ENCODE peak calls at places on chromosomes 12 and 14, in seven cellular contexts. M is lower leg skin, P is IMR-90, B is A549, L is testis, T is esophagus squamous epithelium, X is tibial nerve. E is an unnamed sample.

GRCh38 chr14:33777651-33778050 is 173.2 kb downstream of the EGLN3 start:
- DNase-seq in M (no peak), P (no peak), B (no peak), L (no peak), T (no peak), X (no peak), E (no peak)

GRCh38 chr12:109868182-109869051 is 11.9 kb downstream of the GLTP start:
- DNase-seq in M (no peak), P (no peak), B (no peak), L (no peak), T (no peak), X (no peak), E (no peak)

GRCh38 chr14:88327497-88327896 is 4.4 kb upstream of the KCNK10 start:
- DNase-seq in M (no peak), P (no peak), B (no peak), L (no peak), T (no peak), X (no peak), E (no peak)

GRCh38 chr14:94681300-94682060 is 69.3 kb downstream of the SERPINA3 start:
- DNase-seq in M (peak), P (peak), B (peak), L (peak), T (no peak), X (peak), E (no peak)

GRCh38 chr12:14723763-14724162 is 27.4 kb upstream of the GUCY2C start:
- DNase-seq in M (no peak), P (peak), B (peak), L (peak), T (no peak), X (no peak), E (peak)

GRCh38 chr12:67147447-67147846 is 121.7 kb upstream of the CAND1 start:
- DNase-seq in M (no peak), P (no peak), B (no peak), L (no peak), T (no peak), X (no peak), E (no peak)

GRCh38 chr12:105330938-105331804 is 680 bp downstream of the C12orf75 start:
- DNase-seq in M (peak), P (no peak), B (peak), L (peak), T (no peak), X (no peak), E (peak)

GRCh38 chr14:64217747-64218146 is 76.4 kb downstream of the ESR2 start:
- DNase-seq in M (no peak), P (no peak), B (no peak), L (no peak), T (no peak), X (no peak), E (no peak)

GRCh38 chr12:124928095-124928911 is 13.9 kb upstream of the UBC start:
- DNase-seq in M (peak), P (peak), B (peak), L (peak), T (no peak), X (peak), E (peak)

GRCh38 chr14:92555440-92556111 is 42.0 kb downstream of the RIN3 start:
- DNase-seq in M (no peak), P (no peak), B (no peak), L (no peak), T (no peak), X (no peak), E (no peak)

GRCh38 chr12:92585106-92585775 is 117.5 kb upstream of the PLEKHG7 start:
- DNase-seq in M (no peak), P (no peak), B (no peak), L (no peak), T (no peak), X (no peak), E (no peak)

GRCh38 chr14:35398095-35398584 is 6.4 kb downstream of the NFKBIA start:
- DNase-seq in M (no peak), P (no peak), B (no peak), L (peak), T (no peak), X (no peak), E (no peak)

GRCh38 chr14:29536886-29537511 is 390.6 kb downstream of the PRKD1 start:
- DNase-seq in M (no peak), P (peak), B (peak), L (no peak), T (no peak), X (no peak), E (no peak)

GRCh38 chr14:76919811-76920571 is 93.8 kb downstream of the LRRC74A start:
- DNase-seq in M (no peak), P (peak), B (peak), L (peak), T (no peak), X (no peak), E (peak)

GRCh38 chr14:103909531-103910261 is 18.6 kb upstream of the TDRD9 start:
- DNase-seq in M (no peak), P (no peak), B (no peak), L (no peak), T (no peak), X (no peak), E (no peak)
- H3K4me3 ChIP-seq in M (no peak), P (no peak), B (no peak), L (no peak), T (no peak), X (no peak), E (peak)

DNA sequence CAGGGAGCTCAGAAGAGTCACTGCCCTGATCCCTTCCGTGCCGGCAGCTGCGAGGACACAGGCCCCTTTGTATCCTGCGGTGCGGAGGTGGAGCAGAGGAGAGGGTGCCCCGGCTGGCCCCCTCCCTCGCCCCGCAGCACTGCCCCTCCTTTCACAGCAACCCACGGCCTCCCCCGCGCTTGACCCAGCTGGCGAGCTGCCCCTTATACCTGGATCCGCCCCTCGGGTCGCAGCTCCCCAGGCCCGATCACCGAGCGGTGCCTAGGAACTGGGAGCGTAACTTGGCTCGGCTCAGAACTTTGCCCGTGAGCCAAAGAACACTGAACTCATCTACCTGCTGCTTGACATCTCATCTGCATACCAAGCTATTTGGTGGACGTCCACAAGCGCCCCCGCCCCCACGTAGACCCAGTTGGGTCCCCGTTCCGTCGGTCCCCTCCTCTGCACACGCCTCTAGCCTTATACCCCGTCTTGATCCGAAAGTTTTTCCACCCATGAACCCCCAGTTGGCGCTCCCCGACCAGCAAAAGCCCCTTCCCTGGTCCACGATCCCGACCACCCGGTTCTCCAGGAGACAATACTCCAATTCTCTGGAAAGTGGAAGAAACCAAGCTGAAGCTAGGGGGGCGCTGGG is 697 bp upstream of the DNAJC14 start:
- DNase-seq in M (peak), P (no peak), B (peak), L (peak), T (no peak), X (no peak), E (peak)
- TF ChIP-seq POLR2A in M (no peak), P (peak), B (peak), L (no peak), T (no peak), X (no peak), E (no peak)

GRCh38 chr12:6375269-6376078 is at the start of gene SCNN1A:
- DNase-seq in M (peak), P (no peak), B (no peak), L (no peak), T (no peak), X (no peak), E (no peak)
- H3K4me3 ChIP-seq in M (no peak), P (no peak), B (no peak), L (no peak), T (peak), X (peak), E (no peak)

GRCh38 chr12:21643758-21644157 is 13.9 kb downstream of the LDHB start:
- DNase-seq in M (no peak), P (no peak), B (no peak), L (no peak), T (no peak), X (no peak), E (no peak)
- TF ChIP-seq POLR2A in M (no peak), P (no peak), B (no peak), L (no peak), T (no peak), X (no peak), E (no peak)

GRCh38 chr12:57740656-57741412 is 2.3 kb upstream of the AGAP2 start:
- DNase-seq in M (peak), P (no peak), B (no peak), L (no peak), T (no peak), X (no peak), E (no peak)

GRCh38 chr12:57739914-57740538 is 1.5 kb upstream of the AGAP2 start:
- DNase-seq in M (peak), P (no peak), B (no peak), L (no peak), T (no peak), X (no peak), E (no peak)

GRCh38 chr12:57738661-57739237 is at the start of gene AGAP2:
- DNase-seq in M (no peak), P (no peak), B (no peak), L (peak), T (no peak), X (no peak), E (peak)

GRCh38 chr12:57738142-57738474 is 434 bp downstream of the AGAP2 start:
- DNase-seq in M (no peak), P (no peak), B (no peak), L (no peak), T (no peak), X (no peak), E (no peak)

GRCh38 chr12:57739387-57739786 is 845 bp upstream of the AGAP2 start:
- DNase-seq in M (no peak), P (no peak), B (no peak), L (no peak), T (no peak), X (no peak), E (no peak)
- H3K4me3 ChIP-seq in M (no peak), P (no peak), B (no peak), L (no peak), T (no peak), X (no peak), E (no peak)

DNA sequence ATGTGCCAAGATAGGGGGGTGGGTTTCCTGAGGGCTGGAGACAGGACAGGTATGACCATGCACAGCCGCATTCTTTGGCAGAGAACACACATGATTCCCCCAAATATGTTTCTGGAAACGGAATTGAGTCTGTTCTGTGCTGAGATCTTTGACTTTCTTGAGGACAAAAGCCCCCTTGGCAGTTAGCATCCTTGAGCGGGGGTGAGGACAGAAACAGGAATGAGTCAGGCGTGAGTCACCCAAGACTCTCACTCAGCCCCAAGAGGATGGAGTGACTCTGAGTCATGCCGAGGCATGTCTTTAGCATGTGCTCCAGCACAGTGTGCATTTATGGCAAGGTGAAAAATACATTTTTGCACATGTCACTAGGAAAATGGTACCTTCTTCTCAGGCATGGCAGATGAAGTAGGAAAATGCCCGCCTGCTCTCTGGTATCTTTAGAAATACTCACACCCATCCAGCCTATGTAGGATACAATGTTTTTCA is 52.1 kb downstream of the DAD1 start:
- DNase-seq in M (peak), P (peak), B (peak), L (no peak), T (no peak), X (no peak), E (peak)
- TF ChIP-seq POLR2A in M (no peak), P (no peak), B (no peak), L (no peak), T (no peak), X (no peak), E (no peak)

E was measured in heart left ventricle.